ENCODE peak calls at places on chromosomes 12 and 14, in five cellular contexts. I is A549, C is WTC11, T is GM12878, Q is K562. G is an unnamed sample.

GRCh38 chr12:120529641-120530314 is 820 bp upstream of the COQ5 start:
- DNase-seq in Q (peak; percentile 40), I (peak; percentile 61), C (no peak), T (no peak), G (peak; percentile 68)

GRCh38 chr12:122021193-122021821 is 377 bp upstream of the BCL7A start:
- DNase-seq in T (no peak), Q (no peak), C (peak; percentile 47), I (no peak), G (no peak)

GRCh38 chr12:92237262-92237661 is 91.6 kb upstream of the BTG1 start:
- DNase-seq in C (no peak), T (no peak), Q (no peak), I (no peak), G (no peak)

GRCh38 chr12:45543887-45544286 is 185.6 kb upstream of the ARID2 start:
- DNase-seq in C (peak; percentile 48), Q (peak; percentile 71), T (peak; percentile 56), I (peak; percentile 78), G (peak; percentile 53)

GRCh38 chr12:113390064-113391043 is 13.3 kb downstream of the SDS start:
- DNase-seq in I (no peak), T (no peak), C (no peak), Q (no peak), G (no peak)

GRCh38 chr12:77751939-77752338 is 78.8 kb upstream of the NAV3 start:
- DNase-seq in I (no peak), C (no peak), T (no peak), Q (no peak), G (no peak)

GRCh38 chr14:43003845-43004244 is 1397.2 kb downstream of the LRFN5 start:
- DNase-seq in C (no peak), I (peak; percentile 41), Q (no peak), T (no peak), G (peak; percentile 13)

GRCh38 chr12:124567035-124567672 is at the start of gene NCOR2:
- DNase-seq in I (no peak), T (no peak), C (no peak), Q (peak; percentile 67), G (no peak)

GRCh38 chr14:67622675-67623074 is 3.0 kb downstream of the ARG2 start:
- DNase-seq in C (peak; percentile 25), T (no peak), I (peak; percentile 36), Q (peak; percentile 52), G (peak; percentile 85)

GRCh38 chr14:22071001-22071400 is 397.4 kb upstream of the OR4E1 start:
- DNase-seq in C (no peak), T (peak; percentile 38), Q (no peak), I (no peak), G (no peak)

GRCh38 chr12:1357171-1357570 is 237.2 kb downstream of the FBXL14 start:
- DNase-seq in I (peak; percentile 10), Q (no peak), C (no peak), T (no peak), G (no peak)

GRCh38 chr14:76687611-76688372 is 73.5 kb upstream of the VASH1 start:
- DNase-seq in I (no peak), Q (no peak), T (no peak), C (no peak), G (peak; percentile 94)

GRCh38 chr14:90539996-90540395 is 143.2 kb downstream of the CALM1 start:
- DNase-seq in I (no peak), C (no peak), T (no peak), Q (no peak), G (no peak)

GRCh38 chr14:88834883-88835431 is 10.5 kb downstream of the TTC8 start:
- DNase-seq in T (no peak), C (no peak), I (no peak), Q (no peak), G (no peak)

GRCh38 chr14:33914676-33915516 is 36.0 kb downstream of the EGLN3 start:
- DNase-seq in I (peak; percentile 76), C (no peak), Q (peak; percentile 25), T (no peak), G (no peak)

DNA sequence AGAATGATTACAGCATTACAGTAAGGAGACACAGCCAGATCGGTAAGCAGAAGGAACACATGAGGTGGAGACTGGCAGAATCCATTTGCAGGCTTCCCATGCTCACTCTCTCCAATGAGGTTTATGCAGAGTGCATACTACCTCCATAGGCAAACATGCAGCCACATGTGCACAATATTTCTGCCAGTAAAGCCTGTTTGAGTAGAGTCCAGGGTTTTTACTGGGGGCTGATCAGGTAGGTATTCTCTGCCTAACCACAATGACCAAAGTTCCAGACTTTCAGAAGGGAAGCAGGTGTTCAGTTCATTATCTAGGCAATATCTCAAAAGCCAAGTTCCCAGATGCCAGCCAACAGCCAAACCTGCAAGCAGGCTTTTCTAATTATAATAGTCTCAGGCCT is 31.1 kb downstream of the INTS13 start:
- DNase-seq in I (no peak), C (no peak), Q (no peak), T (no peak), G (no peak)
- TF ChIP-seq ESRRA in I (no peak), C (no peak), Q (no peak), T (no peak), G (no peak)

GRCh38 chr12:123231931-123232330 is 1.0 kb downstream of the MPHOSPH9 start:
- DNase-seq in T (no peak), Q (no peak), C (no peak), I (no peak), G (peak; percentile 30)
- TF ChIP-seq ESRRA in T (no peak), Q (no peak), C (no peak), I (no peak), G (no peak)

GRCh38 chr14:74083161-74083560 is 1.1 kb downstream of the ALDH6A1 start:
- DNase-seq in I (no peak), C (no peak), T (no peak), Q (no peak), G (no peak)
- TF ChIP-seq ESRRA in I (no peak), C (no peak), T (no peak), Q (no peak), G (no peak)

GRCh38 chr12:130438711-130439110 is 101.0 kb downstream of the PIWIL1 start:
- DNase-seq in T (no peak), Q (no peak), C (no peak), I (no peak), G (no peak)

GRCh38 chr12:130439250-130439649 is 101.6 kb downstream of the PIWIL1 start:
- DNase-seq in I (no peak), T (no peak), C (no peak), Q (no peak), G (no peak)

GRCh38 chr12:130441771-130442760 is 104.4 kb downstream of the PIWIL1 start:
- DNase-seq in Q (no peak), T (no peak), C (no peak), I (no peak), G (no peak)

GRCh38 chr12:130438243-130438620 is 100.5 kb downstream of the PIWIL1 start:
- DNase-seq in C (no peak), I (no peak), T (no peak), Q (no peak), G (no peak)

DNA sequence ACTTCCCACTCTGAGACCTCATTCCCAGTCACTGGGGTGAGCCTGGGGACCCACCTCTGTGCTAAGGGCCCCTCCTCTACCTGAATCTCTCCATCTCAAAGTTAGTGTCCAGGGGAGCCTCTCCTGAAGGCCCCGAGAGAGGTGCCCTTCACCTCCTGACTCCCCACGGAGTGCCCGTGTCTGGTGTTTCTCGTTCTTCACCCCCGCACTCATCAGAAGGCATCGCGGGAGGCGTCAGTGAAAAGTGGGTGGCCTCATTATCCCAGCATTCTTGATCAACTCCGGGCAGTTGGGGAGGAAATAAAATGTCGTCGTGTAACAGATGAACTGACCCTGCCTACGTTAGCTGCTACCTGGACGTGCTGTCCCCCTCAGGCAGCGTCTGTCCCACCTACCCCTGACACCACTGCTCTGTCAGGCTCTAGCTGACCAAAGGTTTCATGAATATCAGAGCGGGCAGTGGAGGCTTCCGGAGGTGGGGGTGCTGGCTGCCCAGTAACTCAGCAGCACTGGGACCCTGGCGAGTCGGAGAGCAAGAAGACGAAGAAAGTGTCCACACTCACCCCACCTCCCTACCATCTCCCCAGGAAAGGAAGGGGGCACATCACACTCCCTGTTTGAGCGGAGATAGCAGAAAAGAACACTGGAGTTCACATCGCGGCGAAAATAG is 102.9 kb downstream of the PIWIL1 start:
- DNase-seq in Q (no peak), T (no peak), I (no peak), C (no peak), G (no peak)
- TF ChIP-seq ESRRA in Q (no peak), T (no peak), I (no peak), C (no peak), G (no peak)

GRCh38 chr12:115240251-115240650 is 556.3 kb upstream of the TBX3 start:
- DNase-seq in C (no peak), T (no peak), I (no peak), Q (no peak), G (no peak)
- TF ChIP-seq ESRRA in C (no peak), T (no peak), I (no peak), Q (no peak), G (no peak)

DNA sequence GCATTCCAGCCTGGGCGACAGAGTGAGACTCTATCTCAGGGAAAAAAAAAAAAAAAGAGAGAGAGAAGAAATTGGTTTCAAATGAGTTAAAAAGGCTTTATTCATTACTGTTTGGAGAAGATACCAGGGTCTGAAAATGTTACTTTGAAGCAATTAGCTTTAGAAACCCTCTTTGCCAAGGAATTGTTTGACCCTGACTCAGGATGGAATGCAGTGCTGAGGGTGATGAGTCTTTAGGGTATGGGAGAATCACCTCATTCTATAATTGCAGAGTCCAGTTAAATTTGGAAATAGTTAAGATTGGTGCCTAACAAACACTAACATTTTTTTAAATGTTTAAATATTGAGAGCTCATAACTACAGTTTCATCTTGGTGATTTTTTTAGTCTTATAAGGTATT is 13.3 kb downstream of the RAP1B start:
- DNase-seq in I (no peak), C (no peak), T (no peak), Q (no peak), G (no peak)
- TF ChIP-seq ESRRA in I (no peak), C (no peak), T (no peak), Q (no peak), G (no peak)

DNA sequence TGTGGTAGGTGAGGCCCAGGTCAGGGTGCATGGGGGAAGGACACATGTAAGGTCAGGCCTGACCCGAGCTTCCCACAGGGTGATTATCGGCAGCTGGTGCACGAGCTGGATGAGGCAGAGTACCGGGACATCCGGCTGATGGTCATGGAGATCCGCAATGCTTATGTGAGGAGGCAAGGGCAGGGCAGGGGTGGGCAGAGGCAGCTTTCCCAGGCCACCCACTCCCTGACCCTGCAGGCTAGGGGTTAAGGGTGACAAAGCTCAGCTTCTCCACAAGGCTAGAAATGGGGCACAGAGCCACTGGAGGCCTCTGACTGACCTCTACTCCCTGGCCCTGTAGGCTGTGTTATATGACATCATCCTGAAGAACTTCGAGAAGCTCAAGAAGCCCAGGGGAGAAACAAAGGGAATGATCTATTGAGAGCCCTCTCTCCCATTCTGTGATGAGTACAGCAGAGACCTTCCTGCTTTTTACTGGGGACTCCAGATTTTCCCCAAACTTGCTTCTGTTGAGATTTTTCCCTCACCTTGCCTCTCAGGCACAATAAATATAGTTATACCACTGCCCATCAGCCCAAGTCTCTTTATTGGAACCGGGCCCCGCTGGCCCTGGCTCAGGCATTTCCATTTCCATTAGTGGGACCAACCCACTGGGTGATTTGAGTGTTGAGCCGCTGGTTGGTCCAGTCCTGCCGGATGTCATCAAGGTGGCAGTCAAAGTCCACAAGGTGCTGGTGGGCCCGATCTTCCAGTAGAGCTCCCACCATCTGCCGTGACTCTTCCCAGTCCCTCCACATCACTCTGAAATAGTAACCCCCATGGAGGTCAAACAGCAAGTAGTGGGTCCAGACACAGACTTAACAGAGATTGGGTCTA is 2.6 kb downstream of the PSME1 start:
- DNase-seq in C (no peak), Q (no peak), T (no peak), I (no peak), G (no peak)
- TF ChIP-seq ESRRA in C (no peak), Q (no peak), T (no peak), I (no peak), G (peak; percentile 42)

G was measured in HepG2.